ENCODE peak calls at places on chromosomes 1 and 21, in four cellular contexts. J, Q, F and A are unnamed samples.

GRCh38 chr1:165289556-165289955 is 67.0 kb downstream of the LMX1A start:
- DNase-seq in J (no peak), Q (no peak), F (no peak), A (no peak)

GRCh38 chr1:12640237-12640957 is 3.5 kb upstream of the AADACL4 start:
- DNase-seq in J (no peak), Q (no peak), F (peak; percentile 6), A (no peak)

GRCh38 chr1:165075725-165076370 is 280.7 kb downstream of the LMX1A start:
- DNase-seq in J (no peak), Q (no peak), F (no peak), A (no peak)

GRCh38 chr1:94258873-94259331 is 21.5 kb upstream of the ARHGAP29 start:
- DNase-seq in J (no peak), Q (peak; percentile 75), F (peak; percentile 94), A (no peak)

GRCh38 chr1:119429687-119430086 is 14.7 kb downstream of the HSD3B2 start:
- DNase-seq in J (no peak), Q (no peak), F (no peak), A (no peak)

GRCh38 chr1:109096110-109096509 is 5.5 kb downstream of the TMEM167B start:
- DNase-seq in J (no peak), Q (no peak), F (no peak), A (no peak)

GRCh38 chr1:8663090-8663802 is 154.2 kb downstream of the RERE start:
- DNase-seq in J (no peak), Q (no peak), F (no peak), A (no peak)

GRCh38 chr21:33286600-33287456 is 20.7 kb downstream of the IL10RB start:
- DNase-seq in J (no peak), Q (no peak), F (peak; percentile 40), A (no peak)

GRCh38 chr1:187203257-187203656 is 374.5 kb downstream of the PLA2G4A start:
- DNase-seq in J (no peak), Q (no peak), F (peak; percentile 50), A (no peak)

GRCh38 chr1:225642177-225642576 is 10.7 kb downstream of the ENAH start:
- DNase-seq in J (no peak), Q (no peak), F (no peak), A (no peak)

GRCh38 chr1:56189454-56189853 is 389.9 kb downstream of the PLPP3 start:
- DNase-seq in J (no peak), Q (no peak), F (no peak), A (no peak)

GRCh38 chr1:12553963-12554362 is 64.0 kb downstream of the DHRS3 start:
- DNase-seq in J (peak; percentile 15), Q (no peak), F (no peak), A (no peak)

GRCh38 chr1:207644852-207645631 is at the start of gene CR1L:
- DNase-seq in J (peak; percentile 90), Q (peak; percentile 71), F (peak; percentile 65), A (peak; percentile 68)

GRCh38 chr1:226181996-226182714 is 4.4 kb downstream of the ACBD3 start:
- DNase-seq in J (no peak), Q (peak; percentile 34), F (peak; percentile 50), A (no peak)

GRCh38 chr1:43947061-43947889 is 525 bp downstream of the IPO13 start:
- DNase-seq in J (no peak), Q (no peak), F (no peak), A (no peak)

GRCh38 chr1:94832446-94832845 is 12.3 kb downstream of the SLC44A3 start:
- DNase-seq in J (no peak), Q (no peak), F (peak; percentile 48), A (no peak)

GRCh38 chr1:232688398-232688797 is 58.5 kb upstream of the SIPA1L2 start:
- DNase-seq in J (no peak), Q (no peak), F (no peak), A (no peak)

GRCh38 chr1:188043536-188044245 is 1214.9 kb downstream of the PLA2G4A start:
- DNase-seq in J (no peak), Q (no peak), F (no peak), A (no peak)

GRCh38 chr1:45833361-45833760 is 29.9 kb downstream of the MAST2 start:
- DNase-seq in J (no peak), Q (no peak), F (no peak), A (no peak)

GRCh38 chr1:177922209-177922608 is 47.6 kb downstream of the SEC16B start:
- DNase-seq in J (no peak), Q (no peak), F (no peak), A (no peak)

GRCh38 chr21:37566790-37567725 is 200.5 kb downstream of the DYRK1A start:
- DNase-seq in J (no peak), Q (no peak), F (no peak), A (no peak)

GRCh38 chr1:205355054-205355453 is 1.7 kb downstream of the KLHDC8A start:
- DNase-seq in J (peak; percentile 44), Q (no peak), F (peak; percentile 48), A (no peak)

GRCh38 chr1:43975249-43975961 is 645 bp downstream of the ATP6V0B start:
- DNase-seq in J (peak; percentile 77), Q (no peak), F (peak; percentile 29), A (no peak)

GRCh38 chr1:23578311-23578996 is 19.2 kb upstream of the ID3 start:
- DNase-seq in J (no peak), Q (no peak), F (no peak), A (no peak)

GRCh38 chr1:234776875-234777849 is 167.2 kb upstream of the IRF2BP2 start:
- DNase-seq in J (peak; percentile 56), Q (no peak), F (no peak), A (no peak)

GRCh38 chr1:47738560-47739182 is 258.5 kb downstream of the TRABD2B start:
- DNase-seq in J (peak; percentile 73), Q (no peak), F (peak; percentile 32), A (no peak)

GRCh38 chr1:241531195-241532172 is 694 bp upstream of the KMO start:
- DNase-seq in J (no peak), Q (no peak), F (peak; percentile 74), A (no peak)

GRCh38 chr1:236345728-236346127 is 48.4 kb upstream of the EDARADD start:
- DNase-seq in J (no peak), Q (no peak), F (no peak), A (no peak)

GRCh38 chr1:4631321-4631720 is 23.1 kb upstream of the AJAP1 start:
- DNase-seq in J (no peak), Q (no peak), F (no peak), A (no peak)

DNA sequence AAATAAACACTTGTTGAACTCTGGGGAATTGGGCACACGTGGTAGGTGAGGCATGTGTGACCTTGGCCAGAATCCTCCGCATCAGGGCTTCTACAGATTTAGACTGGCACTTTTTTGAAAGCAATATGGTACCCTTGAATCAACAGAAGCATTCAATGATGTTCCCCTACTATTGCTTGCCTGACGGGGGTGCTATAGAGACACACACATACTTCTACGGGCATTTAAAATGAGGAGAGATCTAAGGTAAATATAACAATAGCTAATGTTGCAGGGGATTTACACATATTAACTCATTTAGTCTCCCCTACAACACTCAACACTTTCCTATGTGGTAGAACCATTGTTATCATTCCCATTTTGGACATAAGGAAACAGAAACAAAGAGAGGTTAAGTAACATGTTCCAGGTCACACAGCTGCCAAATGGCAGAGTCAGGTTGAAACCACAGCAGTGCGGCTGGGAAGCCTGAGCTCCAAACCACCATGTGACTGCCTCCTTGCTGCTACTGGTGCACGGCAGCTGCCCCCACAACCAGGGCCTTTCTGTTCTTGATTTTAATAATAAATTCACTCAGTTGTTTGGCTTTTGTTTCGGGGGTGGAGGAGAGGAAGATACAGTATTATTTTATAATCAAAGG is 147.4 kb downstream of the ZNF281 start:
- DNase-seq in J (no peak), Q (no peak), F (no peak), A (no peak)
- TF ChIP-seq CTCF in J (no peak), Q (no peak), F (no peak), A (no peak)

DNA sequence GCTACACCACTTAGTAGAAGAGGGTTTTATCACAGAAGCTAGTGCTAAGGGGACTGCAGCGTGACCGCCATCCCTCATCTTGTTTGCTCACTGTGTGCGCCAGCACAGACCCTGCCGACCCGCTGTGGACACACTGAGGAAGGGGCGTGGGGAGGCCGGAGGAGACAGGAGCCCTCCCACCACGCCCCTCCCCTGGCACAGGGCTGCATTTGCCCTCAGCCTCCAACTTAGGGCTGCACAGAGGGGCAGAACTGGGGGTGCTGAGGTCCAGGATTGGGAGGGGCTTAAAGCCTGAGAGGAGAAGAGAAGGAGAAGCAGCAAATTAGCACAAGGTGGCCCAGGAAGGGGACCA is 37.2 kb downstream of the RRP1 start:
- DNase-seq in J (peak; percentile 51), Q (no peak), F (no peak), A (no peak)
- H3K4me3 ChIP-seq in J (no peak overlapping the region), Q (no peak overlapping the region), F (no peak overlapping the region), A (no peak overlapping the region)

DNA sequence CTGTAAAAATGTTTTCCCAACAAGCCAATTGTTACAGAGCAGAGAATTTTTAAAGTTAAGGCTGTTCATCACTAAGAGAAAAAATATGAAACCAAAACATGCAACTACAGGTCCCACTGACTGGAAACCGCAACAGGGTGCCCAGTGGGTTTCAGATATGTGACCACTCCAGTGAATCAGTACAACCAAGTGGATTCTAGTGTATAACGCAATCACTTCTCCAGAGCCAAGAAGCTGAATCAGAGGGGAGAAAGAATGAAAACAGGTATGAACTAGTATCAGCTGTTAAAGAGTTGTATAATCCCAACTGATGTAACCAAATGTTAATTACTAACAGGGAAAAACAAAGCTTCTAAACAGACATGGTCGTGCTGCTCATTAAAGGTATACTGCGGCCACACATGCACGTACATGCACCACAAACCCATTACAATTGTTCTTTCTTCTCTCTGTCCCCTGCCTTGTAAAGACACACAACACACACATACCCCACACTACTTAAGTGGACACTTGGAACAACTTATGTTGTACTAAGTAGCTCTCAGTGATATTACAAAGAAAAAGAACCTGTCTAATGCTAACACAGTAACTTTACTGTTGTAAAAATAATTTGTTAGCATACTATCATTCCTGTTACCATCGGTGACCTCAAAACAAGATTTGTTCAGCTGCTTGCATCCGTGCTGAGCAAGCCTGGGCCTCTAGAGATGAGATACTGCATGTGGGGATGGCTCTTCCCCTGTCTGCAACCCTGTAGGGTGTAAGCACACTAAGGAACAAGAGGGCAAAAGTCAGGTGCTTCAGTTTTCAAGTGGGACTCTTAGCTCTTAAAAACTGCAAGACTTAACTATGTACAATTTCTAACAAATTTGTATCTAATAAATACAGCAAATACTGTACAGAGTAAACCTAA is 74.2 kb downstream of the PTPN14 start:
- DNase-seq in J (no peak), Q (no peak), F (peak; percentile 100), A (no peak)
- H3K27ac ChIP-seq in J (no peak overlapping the region), Q (no peak overlapping the region), F (peak overlapping the region; percentile 98), A (no peak overlapping the region)

GRCh38 chr1:110262846-110263631 is 52.9 kb downstream of the KCNC4 start:
- DNase-seq in J (no peak), Q (no peak), F (no peak), A (no peak)
- TF ChIP-seq CTCF in J (no peak), Q (no peak), F (no peak), A (no peak)